ENCODE peak calls at places on chromosomes 7 and 10, in seven cellular contexts. U is prostate gland; E is stimulated activated naive B cell treated with anti-CD40 and anti-IgM and Interleukin-4, amounts not matched to agents 10 μg/mL and 1 μg/mL and 100 μg/mL, for 72 hours; N is GM12878; D is progenitor cell of endocrine pancreas; X is erythroblast; Q is hypothalamus. T is an unnamed sample.

GRCh38 chr7:27263781-27264180 is 21.2 kb downstream of the EVX1 start:
- DNase-seq in U (no peak), E (no peak), N (no peak), D (no peak), X (no peak), Q (no peak), T (no peak)

GRCh38 chr7:136336932-136337331 is 359.8 kb upstream of the MTPN start:
- DNase-seq in U (no peak), E (no peak), N (no peak), D (no peak), X (no peak), Q (no peak), T (peak; percentile 45)

GRCh38 chr10:8334631-8335030 is 280.1 kb downstream of the GATA3 start:
- DNase-seq in U (no peak), E (no peak), N (no peak), D (no peak), X (no peak), Q (no peak), T (no peak)

GRCh38 chr10:70379581-70380176 is 2.7 kb downstream of the LRRC20 start:
- DNase-seq in U (no peak), E (no peak), N (no peak), D (no peak), X (peak; percentile 30), Q (no peak), T (no peak)

GRCh38 chr10:75957321-75957720 is 525.9 kb downstream of the LRMDA start:
- DNase-seq in U (no peak), E (no peak), N (no peak), D (no peak), X (no peak), Q (no peak), T (no peak)

GRCh38 chr7:77349141-77349540 is 67.0 kb downstream of the GSAP start:
- DNase-seq in U (no peak), E (no peak), N (no peak), D (no peak), X (no peak), Q (no peak), T (no peak)

GRCh38 chr7:74429153-74429747 is 24.5 kb upstream of the GTF2IRD1 start:
- DNase-seq in U (no peak), E (no peak), N (no peak), D (no peak), X (no peak), Q (no peak), T (no peak)

GRCh38 chr10:3192856-3193635 is 20.5 kb upstream of the PITRM1 start:
- DNase-seq in U (peak; percentile 60), E (peak; percentile 21), N (no peak), D (no peak), X (peak; percentile 35), Q (peak; percentile 31), T (peak; percentile 46)

GRCh38 chr10:52128056-52128683 is 185.9 kb upstream of the DKK1 start:
- DNase-seq in U (no peak), E (no peak), N (no peak), D (no peak), X (no peak), Q (no peak), T (no peak)

GRCh38 chr7:112143567-112143966 is 62.6 kb downstream of the DOCK4 start:
- DNase-seq in U (no peak), E (no peak), N (no peak), D (no peak), X (no peak), Q (no peak), T (no peak)

GRCh38 chr7:151696738-151697514 is 177.2 kb upstream of the RHEB start:
- DNase-seq in U (peak; percentile 35), E (no peak), N (no peak), D (peak; percentile 21), X (no peak), Q (no peak), T (peak; percentile 18)

GRCh38 chr7:151984612-151985011 is 28.4 kb downstream of the GALNTL5 start:
- DNase-seq in U (no peak), E (no peak), N (no peak), D (no peak), X (no peak), Q (no peak), T (no peak)

GRCh38 chr10:34346516-34347150 is 468.5 kb downstream of the PARD3 start:
- DNase-seq in U (no peak), E (no peak), N (no peak), D (no peak), X (no peak), Q (no peak), T (no peak)

GRCh38 chr7:1737523-1737922 is 67.4 kb downstream of the ELFN1 start:
- DNase-seq in U (no peak), E (no peak), N (no peak), D (no peak), X (no peak), Q (no peak), T (no peak)

GRCh38 chr10:101495324-101495925 is 92.6 kb downstream of the POLL start:
- DNase-seq in U (no peak), E (no peak), N (no peak), D (no peak), X (peak; percentile 40), Q (no peak), T (no peak)

GRCh38 chr7:51446785-51447184 is 130.2 kb upstream of the COBL start:
- DNase-seq in U (no peak), E (no peak), N (no peak), D (no peak), X (no peak), Q (no peak), T (no peak)

GRCh38 chr7:19107392-19108147 is 9.9 kb downstream of the TWIST1 start:
- DNase-seq in U (no peak), E (no peak), N (no peak), D (no peak), X (no peak), Q (no peak), T (no peak)

GRCh38 chr10:130970341-130971122 is 341.0 kb downstream of the TCERG1L start:
- DNase-seq in U (no peak), E (no peak), N (no peak), D (no peak), X (no peak), Q (no peak), T (no peak)

GRCh38 chr7:139153832-139154231 is 44.3 kb upstream of the ZC3HAV1 start:
- DNase-seq in U (no peak), E (no peak), N (no peak), D (no peak), X (no peak), Q (no peak), T (no peak)

GRCh38 chr7:55550838-55551537 is 21.3 kb downstream of the VOPP1 start:
- DNase-seq in U (no peak), E (no peak), N (no peak), D (no peak), X (no peak), Q (no peak), T (no peak)

GRCh38 chr10:68560201-68560915 is at the start of gene TET1:
- DNase-seq in U (no peak), E (no peak), N (no peak), D (peak; percentile 57), X (peak; percentile 56), Q (peak; percentile 20), T (peak; percentile 60)

GRCh38 chr10:11909618-11910017 is 86.5 kb downstream of the PROSER2 start:
- DNase-seq in U (no peak), E (no peak), N (no peak), D (no peak), X (no peak), Q (no peak), T (no peak)

GRCh38 chr10:16146993-16147392 is 286.7 kb upstream of the MINDY3 start:
- DNase-seq in U (no peak), E (no peak), N (no peak), D (no peak), X (no peak), Q (no peak), T (no peak)

GRCh38 chr7:65369843-65370242 is 3.8 kb upstream of the ZNF92 start:
- DNase-seq in U (no peak), E (no peak), N (no peak), D (no peak), X (no peak), Q (no peak), T (no peak)